ENCODE peak calls at places on chromosomes 3 and 15, in six cellular contexts. K is lower lobe of right lung; V is psoas muscle; R is heart left ventricle; F is IMR-90; I is CD8-positive, alpha-beta T cell. O is an unnamed sample. For H3K36me3, the result is how much of the 10 kb centered on the place peaks cover.

GRCh38 chr3:181313379-181313778 is 323.8 kb upstream of the DNAJC19 start:
- DNase-seq in K (no peak), V (no peak), R (no peak), F (no peak), I (no peak), O (no peak)

GRCh38 chr3:174958671-174959328 is 99.7 kb downstream of the NAALADL2 start:
- DNase-seq in K (no peak), V (no peak), R (no peak), F (peak), I (no peak), O (no peak)

GRCh38 chr3:33886015-33886414 is 87.6 kb downstream of the PDCD6IP start:
- DNase-seq in K (no peak), V (no peak), R (no peak), F (peak), I (no peak), O (no peak)

GRCh38 chr15:40847225-40847961 is 3.5 kb downstream of the SPINT1 start:
- DNase-seq in K (peak), V (peak), R (no peak), F (peak), I (no peak), O (no peak)

GRCh38 chr3:119580148-119580760 is 962 bp downstream of the ADPRH start:
- DNase-seq in K (peak), V (peak), R (no peak), F (no peak), I (no peak), O (peak)

GRCh38 chr15:95923797-95924196 is 406.7 kb upstream of the NR2F2 start:
- DNase-seq in K (no peak), V (no peak), R (no peak), F (no peak), I (no peak), O (no peak)

GRCh38 chr3:76864375-76864774 is 175.5 kb upstream of the ROBO2 start:
- DNase-seq in K (no peak), V (no peak), R (no peak), F (no peak), I (no peak), O (no peak)

GRCh38 chr15:51386960-51387698 is 45.7 kb downstream of the GLDN start:
- DNase-seq in K (no peak), V (no peak), R (no peak), F (no peak), I (no peak), O (no peak)

GRCh38 chr15:48471073-48471472 is 139.8 kb downstream of the DUT start:
- DNase-seq in K (no peak), V (no peak), R (no peak), F (no peak), I (no peak), O (no peak)

GRCh38 chr3:195025881-195026200 is 245.1 kb downstream of the XXYLT1 start:
- DNase-seq in K (no peak), V (no peak), R (no peak), F (no peak), I (no peak), O (no peak)

GRCh38 chr3:33218072-33218445 is 551 bp downstream of the SUSD5 start:
- DNase-seq in K (no peak), V (no peak), R (no peak), F (no peak), I (no peak), O (no peak)

GRCh38 chr3:43180027-43180426 is 74.1 kb upstream of the POMGNT2 start:
- DNase-seq in K (no peak), V (no peak), R (no peak), F (peak), I (peak), O (no peak)
- H3K27ac ChIP-seq in K (peak), V (no peak), R (no peak), F (peak), I (peak), O (no peak)

DNA sequence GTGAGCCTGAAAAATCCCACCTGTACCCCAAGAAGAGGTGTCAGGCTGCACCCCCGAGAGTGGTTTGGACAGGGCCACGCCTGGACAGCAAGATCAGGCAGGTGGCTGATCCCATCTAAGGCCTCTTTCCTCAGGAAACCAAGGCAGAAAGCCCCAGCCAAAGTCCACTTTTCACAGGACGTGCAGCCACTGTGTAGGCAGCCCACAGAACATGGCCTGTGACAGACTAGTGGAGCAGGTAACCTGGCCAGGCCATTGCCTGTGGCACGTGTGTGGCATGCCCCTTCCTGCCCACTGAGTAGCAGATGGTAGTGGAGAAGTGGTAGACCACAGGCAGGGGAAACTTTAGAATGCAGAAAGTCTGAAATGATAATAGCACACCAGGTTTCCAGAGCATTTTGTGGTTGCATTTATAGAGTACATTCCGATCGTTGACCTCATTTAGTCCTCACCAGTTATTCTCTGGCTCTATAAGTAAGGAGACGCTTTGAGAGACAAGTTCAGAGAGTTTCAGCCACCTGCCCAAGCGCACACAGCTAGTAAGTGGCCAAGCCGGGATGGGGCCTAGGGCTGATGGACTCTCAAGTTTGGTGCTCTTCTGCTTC is 68.7 kb downstream of the AAGAB start:
- DNase-seq in K (no peak), V (peak), R (no peak), F (no peak), I (no peak), O (no peak)
- H3K36me3 ChIP-seq in K (half or more), V (half or more), R (under half), F (half or more), I (under half), O (under half)

DNA sequence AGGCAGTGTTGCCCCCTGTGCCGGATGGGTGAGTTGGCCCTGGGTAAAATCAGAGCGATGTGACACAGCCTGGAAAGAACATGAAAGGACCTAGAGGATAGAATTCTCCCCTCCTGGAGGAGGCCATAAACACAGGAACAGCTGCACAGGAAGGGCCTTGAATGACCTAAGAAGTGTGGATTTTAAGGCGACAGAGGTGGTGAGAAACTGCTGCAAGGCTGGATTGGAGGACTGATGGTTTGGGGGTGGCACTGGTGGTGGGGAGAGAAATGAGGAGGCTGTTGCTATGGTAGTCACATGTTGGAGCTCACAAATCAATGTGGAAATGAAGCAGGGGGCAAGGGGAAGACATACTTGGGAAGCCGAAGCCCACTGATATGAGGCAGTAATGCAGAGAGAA is 13.8 kb downstream of the XIRP1 start:
- DNase-seq in K (no peak), V (no peak), R (no peak), F (peak), I (no peak), O (no peak)
- H3K27ac ChIP-seq in K (peak), V (peak), R (peak), F (peak), I (no peak), O (peak)

DNA sequence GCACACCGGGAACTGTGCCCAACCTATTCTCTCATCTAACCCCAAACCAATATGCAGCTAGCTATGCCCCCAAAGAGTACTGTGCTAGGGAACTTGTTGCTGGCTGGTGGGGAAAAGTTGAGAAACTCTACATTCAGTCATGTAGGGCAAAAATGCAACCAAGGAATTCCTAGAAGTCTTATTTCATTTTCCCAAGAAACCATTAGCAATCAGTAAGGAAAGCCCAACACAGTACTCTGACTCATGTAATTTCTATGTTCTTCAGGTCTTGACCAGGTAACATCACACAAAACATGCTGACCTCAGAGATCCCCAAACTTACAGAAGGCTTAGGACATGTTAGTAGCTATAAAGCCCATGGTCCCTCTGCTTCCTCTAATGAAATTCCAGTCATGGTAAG is 52.1 kb downstream of the TASOR start:
- DNase-seq in K (no peak), V (no peak), R (no peak), F (peak), I (no peak), O (no peak)
- H3K36me3 ChIP-seq in K (half or more), V (half or more), R (half or more), F (under half), I (under half), O (under half)

GRCh38 chr3:150239764-150240163 is 168.3 kb upstream of the TSC22D2 start:
- DNase-seq in K (no peak), V (no peak), R (no peak), F (no peak), I (no peak), O (no peak)

GRCh38 chr3:150237490-150237889 is 170.6 kb upstream of the TSC22D2 start:
- DNase-seq in K (no peak), V (peak), R (no peak), F (peak), I (no peak), O (peak)

GRCh38 chr3:150236683-150237082 is 171.4 kb upstream of the TSC22D2 start:
- DNase-seq in K (no peak), V (no peak), R (no peak), F (no peak), I (no peak), O (no peak)

GRCh38 chr3:150238995-150239612 is 169.0 kb upstream of the TSC22D2 start:
- DNase-seq in K (no peak), V (no peak), R (no peak), F (no peak), I (no peak), O (no peak)

GRCh38 chr3:150238043-150238802 is 169.9 kb upstream of the TSC22D2 start:
- DNase-seq in K (no peak), V (no peak), R (no peak), F (no peak), I (no peak), O (no peak)
- H3K27ac ChIP-seq in K (no peak), V (peak), R (no peak), F (peak), I (no peak), O (peak)

GRCh38 chr3:57587946-57588345 is 9.2 kb downstream of the ARF4 start:
- DNase-seq in K (no peak), V (no peak), R (no peak), F (no peak), I (no peak), O (no peak)

GRCh38 chr3:57583544-57583943 is 13.6 kb downstream of the ARF4 start:
- DNase-seq in K (no peak), V (no peak), R (no peak), F (no peak), I (no peak), O (no peak)

GRCh38 chr3:57582470-57583168 is 14.5 kb downstream of the ARF4 start:
- DNase-seq in K (no peak), V (no peak), R (no peak), F (no peak), I (no peak), O (no peak)

GRCh38 chr3:57592306-57592705 is 4.8 kb downstream of the ARF4 start:
- DNase-seq in K (no peak), V (no peak), R (no peak), F (no peak), I (no peak), O (no peak)

DNA sequence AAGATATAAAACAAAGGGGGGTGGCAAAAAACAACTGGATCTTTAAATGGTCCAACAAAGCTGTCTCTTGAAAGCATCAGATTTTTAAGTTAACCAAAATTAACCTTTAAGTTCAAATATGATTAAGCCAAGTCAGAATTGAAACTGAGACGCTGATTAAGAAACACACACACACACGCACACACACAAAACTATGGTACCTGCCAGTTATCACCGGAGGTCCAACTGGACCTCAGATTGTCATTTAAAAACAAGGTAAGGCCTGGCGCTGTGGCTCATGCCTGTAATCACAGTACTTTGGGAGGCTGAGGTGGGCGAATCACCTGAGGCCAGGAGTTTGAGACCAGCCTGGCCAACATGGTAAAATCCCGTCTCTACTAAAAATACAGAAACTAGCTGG is 10.4 kb downstream of the ARF4 start:
- DNase-seq in K (no peak), V (no peak), R (no peak), F (no peak), I (no peak), O (no peak)
- H3K36me3 ChIP-seq in K (under half), V (under half), R (under half), F (under half), I (under half), O (under half)

DNA sequence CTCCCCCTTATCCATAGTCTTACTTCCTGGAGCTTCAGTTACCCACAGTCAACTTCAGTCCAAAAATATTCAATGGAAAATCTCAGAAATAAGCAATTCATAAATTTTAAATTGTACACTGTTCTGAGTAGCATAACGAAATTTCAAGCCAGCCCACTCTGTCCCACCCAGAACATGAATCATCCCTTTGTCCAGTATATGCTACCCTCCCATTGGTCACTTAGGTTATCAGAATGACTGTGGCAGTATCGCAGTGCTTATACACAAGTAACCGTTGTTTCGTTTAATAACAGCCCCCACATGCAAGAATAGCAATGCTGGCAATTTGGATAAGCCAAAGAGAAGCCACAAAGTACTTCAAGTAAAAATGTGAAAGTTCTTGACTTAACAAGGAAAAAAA is 325.3 kb upstream of the ADAMTS9 start:
- DNase-seq in K (no peak), V (no peak), R (no peak), F (no peak), I (no peak), O (no peak)
- H3K27ac ChIP-seq in K (no peak), V (no peak), R (no peak), F (no peak), I (no peak), O (no peak)

DNA sequence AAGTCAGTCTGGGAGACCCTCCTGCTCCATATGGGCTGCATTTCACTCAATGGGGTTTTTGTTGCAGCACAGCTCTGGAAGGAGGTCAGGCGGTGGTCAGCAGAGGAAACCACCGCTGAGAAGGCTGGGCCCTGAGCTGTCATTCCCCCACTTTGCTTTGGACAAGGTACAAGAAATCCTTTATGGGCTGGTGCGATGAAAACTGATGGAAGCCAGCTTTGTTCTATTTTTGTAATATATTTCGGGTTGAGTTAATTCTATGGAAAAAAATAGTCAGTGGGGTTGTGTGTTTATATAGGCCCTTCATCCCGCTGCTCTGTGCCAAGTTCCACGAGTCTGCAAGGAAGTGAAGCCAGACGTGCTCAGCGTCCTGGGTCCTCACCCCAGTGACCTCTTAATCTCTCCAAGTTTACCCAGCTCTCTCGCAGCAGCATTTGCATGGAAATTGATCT is 157.2 kb upstream of the TMC3 start:
- DNase-seq in K (no peak), V (no peak), R (no peak), F (peak), I (no peak), O (no peak)
- H3K36me3 ChIP-seq in K (under half), V (under half), R (under half), F (under half), I (under half), O (under half)

DNA sequence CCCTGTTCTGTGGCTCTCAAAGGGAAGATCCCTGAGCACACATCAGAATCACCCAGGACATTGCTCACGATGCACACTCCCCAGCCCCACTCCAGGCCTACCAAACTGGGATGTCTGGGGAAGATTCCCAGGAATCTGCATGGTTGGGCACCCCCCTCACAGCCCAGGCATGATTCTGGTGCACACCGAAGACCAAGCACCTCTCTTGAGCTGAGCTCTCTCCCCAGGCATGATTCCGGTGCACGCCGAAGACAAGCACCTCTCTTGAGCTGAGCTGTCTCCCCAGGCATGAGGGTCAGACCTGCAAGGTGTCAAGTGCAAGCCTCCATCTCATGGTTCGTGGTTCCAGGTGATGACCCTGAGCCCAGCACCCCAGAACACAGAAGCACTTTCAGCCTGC is 112.1 kb upstream of the MEF2A start:
- DNase-seq in K (no peak), V (no peak), R (no peak), F (no peak), I (no peak), O (no peak)
- H3K27ac ChIP-seq in K (peak), V (peak), R (peak), F (peak), I (no peak), O (peak)

DNA sequence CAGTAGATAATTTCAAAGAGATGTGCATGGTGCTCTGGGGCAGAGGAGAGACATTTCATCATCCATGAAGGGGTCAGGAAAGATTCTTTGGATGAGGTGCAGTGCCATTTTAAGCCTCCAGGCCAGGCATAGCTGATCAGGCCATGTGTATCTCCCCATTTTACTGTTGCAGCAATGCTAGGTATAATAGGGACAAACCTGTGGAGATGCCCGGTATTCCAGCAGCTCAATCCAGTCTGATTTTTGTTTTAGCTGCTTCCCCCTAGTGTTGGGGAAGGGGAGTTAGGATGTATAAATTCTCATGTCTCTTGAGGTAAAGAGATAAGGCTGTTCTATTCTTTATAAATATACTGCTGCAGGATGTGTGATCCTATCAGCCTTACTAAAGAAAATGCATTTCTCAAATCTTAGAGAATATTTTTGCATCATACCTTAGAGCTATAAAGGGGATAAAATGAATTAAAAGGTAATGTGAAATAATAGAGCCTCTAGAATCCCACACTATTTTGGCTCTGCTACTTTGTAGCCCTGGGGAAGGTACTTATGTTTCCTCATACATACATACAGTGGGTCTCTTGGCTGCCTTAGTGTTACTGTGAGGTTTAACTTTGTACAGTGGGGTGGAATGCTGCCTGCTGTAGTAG is 5.2 kb downstream of the CDV3 start:
- DNase-seq in K (no peak), V (no peak), R (no peak), F (peak), I (no peak), O (no peak)
- H3K36me3 ChIP-seq in K (half or more), V (half or more), R (half or more), F (under half), I (under half), O (under half)